ENCODE peak calls at places on chromosomes 12 and 14, in four cellular contexts. V, T, W and H are unnamed samples. For H3K9me3 and H3K36me3, the result is how much of the 10 kb centered on the place peaks cover.

GRCh38 chr14:60311417-60311816 is 62.4 kb downstream of the PPM1A start:
- DNase-seq in V (peak), T (no peak), W (no peak), H (no peak)

GRCh38 chr14:86050072-86050683 is 520.2 kb downstream of the FLRT2 start:
- DNase-seq in V (no peak), T (no peak), W (no peak), H (no peak)

GRCh38 chr14:92540472-92541048 is 27.0 kb downstream of the RIN3 start:
- DNase-seq in V (peak), T (no peak), W (peak), H (peak)

GRCh38 chr14:30751646-30752416 is 122.5 kb upstream of the COCH start:
- DNase-seq in V (no peak), T (no peak), W (no peak), H (no peak)

GRCh38 chr12:25771062-25771461 is 187.4 kb upstream of the RASSF8 start:
- DNase-seq in V (peak), T (no peak), W (no peak), H (no peak)

GRCh38 chr14:37035401-37035800 is 137.0 kb downstream of the SLC25A21 start:
- DNase-seq in V (no peak), T (no peak), W (no peak), H (no peak)

GRCh38 chr12:103915306-103915705 is 14.9 kb upstream of the HSP90B1 start:
- DNase-seq in V (no peak), T (no peak), W (no peak), H (no peak)

GRCh38 chr12:51846911-51847829 is 1.3 kb downstream of the FIGNL2 start:
- DNase-seq in V (no peak), T (peak), W (peak), H (peak)

GRCh38 chr12:27436029-27436428 is 10.5 kb upstream of the SMCO2 start:
- DNase-seq in V (peak), T (no peak), W (no peak), H (no peak)

GRCh38 chr12:121911824-121912585 is 6.4 kb upstream of the CFAP251 start:
- DNase-seq in V (no peak), T (no peak), W (no peak), H (no peak)

GRCh38 chr12:67062193-67062592 is 207.0 kb upstream of the CAND1 start:
- DNase-seq in V (no peak), T (no peak), W (no peak), H (no peak)

GRCh38 chr14:50410921-50411320 is 14.2 kb upstream of the CDKL1 start:
- DNase-seq in V (peak), T (no peak), W (no peak), H (no peak)

GRCh38 chr14:103006106-103006505 is 51.2 kb downstream of the CDC42BPB start:
- DNase-seq in V (no peak), T (peak), W (no peak), H (no peak)

GRCh38 chr14:104941508-104942365 is 17.1 kb downstream of the PLD4 start:
- DNase-seq in V (no peak), T (no peak), W (no peak), H (peak)

GRCh38 chr14:64943556-64943955 is 1.0 kb upstream of the GPX2 start:
- DNase-seq in V (no peak), T (peak), W (no peak), H (no peak)
- H3K9me3 ChIP-seq in V (under half), T (under half), W (under half), H (under half)

GRCh38 chr12:56324196-56324595 is 8.4 kb upstream of the CNPY2 start:
- DNase-seq in V (no peak), T (peak), W (no peak), H (no peak)

GRCh38 chr12:56321027-56321426 is 5.2 kb upstream of the CNPY2 start:
- DNase-seq in V (peak), T (no peak), W (no peak), H (no peak)

GRCh38 chr12:56326126-56326525 is 7.7 kb downstream of the PAN2 start:
- DNase-seq in V (no peak), T (peak), W (no peak), H (no peak)

DNA sequence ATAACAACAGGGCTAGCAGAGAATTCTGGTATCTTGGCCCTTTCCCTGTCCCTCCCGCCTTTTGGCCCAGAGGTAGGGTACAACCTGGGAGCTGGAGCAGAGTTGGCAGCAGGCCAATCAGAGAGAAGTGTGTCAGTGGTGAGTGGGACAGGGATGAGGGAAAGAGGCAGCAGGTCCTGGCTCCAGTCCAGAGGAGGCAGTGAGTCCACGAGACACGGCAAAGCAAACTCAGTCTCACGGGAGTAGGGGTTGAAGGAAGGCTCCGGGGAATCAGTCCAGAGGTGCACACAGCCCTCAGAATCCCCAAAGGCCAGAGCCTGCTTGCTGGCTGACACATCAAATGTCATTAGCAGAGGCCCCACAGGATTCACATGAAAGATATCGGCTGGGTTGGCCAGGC is 7.3 kb downstream of the PAN2 start:
- DNase-seq in V (peak), T (peak), W (no peak), H (no peak)
- H3K36me3 ChIP-seq in V (under half), T (half or more), W (under half), H (half or more)

DNA sequence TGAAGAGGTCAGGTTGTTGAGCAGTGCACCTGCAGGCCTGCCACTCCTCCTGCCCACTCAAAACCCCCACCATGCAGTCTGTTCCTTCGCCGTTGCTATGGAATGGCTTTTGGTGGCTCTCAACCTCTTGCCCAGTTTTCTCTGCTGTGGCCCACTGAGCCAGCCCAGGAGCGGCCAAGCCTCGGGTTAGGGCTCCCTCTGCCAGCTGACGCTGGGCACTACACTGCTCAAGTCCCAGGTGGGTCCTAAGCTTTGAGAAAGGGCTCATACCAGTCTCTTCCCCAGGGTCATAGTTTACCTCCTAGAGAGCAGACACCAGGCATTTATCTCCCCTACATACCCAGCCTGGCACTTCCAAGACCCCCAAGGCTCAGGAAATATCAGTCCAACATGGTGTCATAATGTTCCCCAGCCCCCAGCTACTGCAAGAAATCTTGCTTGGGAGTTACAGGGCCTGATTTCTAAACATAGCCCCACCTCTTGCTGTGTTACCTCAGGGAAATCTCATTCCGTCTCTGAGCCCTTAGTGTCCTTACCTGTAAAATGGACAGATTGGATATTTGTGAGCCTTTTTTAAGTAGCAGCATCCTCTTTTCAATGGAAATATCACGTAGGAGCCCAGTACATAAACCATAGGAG is 59.4 kb downstream of the TSPAN11 start:
- DNase-seq in V (peak), T (no peak), W (peak), H (peak)
- TF ChIP-seq CTCF in V (peak), T (peak), W (peak), H (peak)

GRCh38 chr14:97276573-97276972 is 479.4 kb downstream of the VRK1 start:
- DNase-seq in V (peak), T (no peak), W (no peak), H (no peak)
- H3K9me3 ChIP-seq in V (under half), T (under half), W (under half), H (under half)

DNA sequence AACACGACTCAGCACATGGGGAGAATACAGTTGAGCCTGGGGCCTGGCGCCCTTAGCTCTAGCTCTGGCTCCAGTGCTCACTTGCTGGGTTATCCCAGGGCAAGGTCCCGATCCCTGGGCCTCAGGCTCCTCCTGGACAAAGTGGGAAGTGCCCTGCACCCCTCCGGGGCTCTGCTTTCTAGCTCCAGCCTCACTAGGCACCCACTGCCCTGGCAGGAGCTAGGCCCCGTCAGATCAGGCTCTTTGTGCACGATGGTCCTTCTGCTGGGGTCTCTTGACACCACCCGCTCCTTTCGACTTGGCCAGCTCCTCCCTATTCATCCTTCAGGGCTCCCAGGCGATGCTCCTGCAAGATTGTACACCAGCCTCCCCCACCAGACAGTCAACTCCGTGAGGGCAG is 23.4 kb downstream of the NCKAP5L start:
- DNase-seq in V (no peak), T (no peak), W (no peak), H (no peak)
- H3K36me3 ChIP-seq in V (under half), T (under half), W (under half), H (half or more)

DNA sequence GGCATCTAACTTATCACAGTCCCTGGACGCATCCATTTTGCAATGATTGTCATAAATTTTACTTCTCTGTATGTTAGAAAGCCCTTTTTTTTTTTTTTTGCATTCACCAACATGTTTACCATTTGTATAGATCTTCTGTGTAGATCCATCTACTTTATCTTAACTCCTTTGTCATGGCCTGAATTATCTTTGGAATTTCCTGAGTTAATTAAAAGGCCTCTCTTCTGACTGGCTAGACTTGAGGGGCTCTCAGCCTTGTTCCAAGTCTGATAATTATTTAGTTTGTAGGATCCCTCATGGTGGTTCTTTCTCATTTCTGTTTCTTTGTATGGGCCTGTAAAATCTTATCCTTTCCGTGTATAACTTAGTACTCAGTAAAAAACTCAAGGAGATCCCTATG is 387.0 kb downstream of the C12orf50 start:
- DNase-seq in V (no peak), T (no peak), W (no peak), H (no peak)
- TF ChIP-seq CTCF in V (no peak), T (no peak), W (no peak), H (no peak)

DNA sequence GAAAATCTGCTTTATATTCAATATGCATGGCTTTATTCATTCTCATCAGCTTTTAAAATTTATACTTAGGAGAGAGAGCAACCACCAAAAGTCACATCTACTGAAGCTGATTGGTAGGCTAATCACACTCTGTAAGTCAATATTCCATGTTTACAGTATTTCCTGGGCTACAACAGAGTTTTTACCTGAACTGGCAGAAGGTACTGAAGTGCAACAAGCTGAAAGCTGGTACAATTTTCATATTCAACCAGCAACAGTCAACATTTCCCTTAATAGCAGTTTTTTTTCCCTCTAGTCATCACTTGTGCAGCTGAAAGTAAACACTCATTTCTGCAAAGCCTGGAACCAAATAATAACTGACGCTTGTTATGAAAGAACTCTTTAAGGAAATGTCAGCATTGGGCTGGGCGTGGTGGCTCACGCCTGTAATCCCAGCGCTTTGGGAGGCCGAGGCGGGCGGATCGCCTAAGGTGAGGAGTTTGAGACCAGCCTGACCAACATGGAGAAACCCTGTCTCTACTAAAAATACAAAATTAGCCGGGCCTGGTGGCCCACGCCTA is 12.9 kb downstream of the BRAP start:
- DNase-seq in V (no peak), T (no peak), W (no peak), H (no peak)
- H3K9me3 ChIP-seq in V (under half), T (under half), W (under half), H (under half)

GRCh38 chr12:122979001-122979907 is 1.2 kb upstream of the ARL6IP4 start:
- DNase-seq in V (no peak), T (peak), W (no peak), H (no peak)
- H3K36me3 ChIP-seq in V (under half), T (under half), W (under half), H (under half)

DNA sequence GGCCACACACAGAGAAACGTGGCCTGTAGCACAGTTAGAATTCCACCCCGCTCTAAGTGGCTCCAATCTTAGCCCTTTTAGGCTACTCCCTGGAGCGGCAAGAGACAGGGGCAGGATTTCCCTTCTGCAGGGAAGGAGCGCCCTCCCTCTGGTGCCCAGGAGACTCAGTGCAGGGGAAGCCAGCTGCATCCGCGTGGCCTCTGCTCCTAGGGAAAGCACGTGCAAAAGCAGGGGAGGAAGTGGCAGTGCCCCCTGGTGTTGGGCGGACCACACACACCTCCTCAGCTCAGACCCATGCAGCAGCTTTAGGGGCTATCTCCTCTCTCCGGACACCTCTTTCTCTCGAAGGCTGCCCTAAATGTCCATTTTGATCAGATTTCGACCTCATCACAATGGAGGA is 50.0 kb downstream of the SPRING1 start:
- DNase-seq in V (peak), T (peak), W (peak), H (peak)
- TF ChIP-seq CTCF in V (peak), T (peak), W (peak), H (peak)

DNA sequence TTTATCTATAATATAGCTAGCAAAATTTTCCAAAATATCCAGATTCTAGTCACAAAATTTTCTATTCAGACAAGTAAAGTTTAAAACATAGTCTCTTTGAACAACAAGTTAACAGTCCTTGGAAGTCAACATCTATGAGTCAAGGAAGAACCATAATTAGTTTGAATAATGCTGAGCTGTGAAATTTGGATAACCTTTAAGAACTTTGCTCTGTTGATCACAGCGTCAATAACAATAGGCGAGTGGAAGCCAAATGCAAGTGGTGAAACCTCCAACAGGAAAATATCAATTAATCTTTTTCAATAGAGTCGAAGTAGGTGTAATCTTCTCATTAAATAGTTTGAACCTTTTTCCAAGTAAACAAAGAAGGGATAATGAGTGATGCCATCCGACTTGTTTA is 466.6 kb downstream of the FOXG1 start:
- DNase-seq in V (no peak), T (no peak), W (no peak), H (no peak)
- H3K9me3 ChIP-seq in V (under half), T (under half), W (under half), H (under half)